ENCODE peak calls at places on chromosomes 5 and 9, in seven cellular contexts. One of them, this sample, is unnamed.

GRCh38 chr9:76905984-76906861 is at the start of gene PRUNE2:
- DNase-seq in pancreas: peak
- DNase-seq in stimulated activated CD8-positive, alpha-beta memory T cell treated with anti-CD3 and anti-CD28 coated beads, Interleukin-15, amount 100 ng/mL, for 1 hour: no peak
- DNase-seq in Daoy: peak
- DNase-seq in ELR: peak
- DNase-seq in ovary: peak
- DNase-seq in BJ: no peak
- DNase-seq in this sample: peak

GRCh38 chr5:176844706-176845391 is 34.5 kb downstream of the UNC5A start:
- DNase-seq in pancreas: no peak
- DNase-seq in ovary: no peak
- DNase-seq in stimulated activated CD8-positive, alpha-beta memory T cell treated with anti-CD3 and anti-CD28 coated beads, Interleukin-15, amount 100 ng/mL, for 1 hour: no peak
- DNase-seq in BJ: no peak
- DNase-seq in Daoy: peak
- DNase-seq in ELR: peak
- DNase-seq in this sample: no peak

GRCh38 chr5:150412319-150413175 is at the start of gene CD74:
- DNase-seq in BJ: no peak
- DNase-seq in ovary: peak
- DNase-seq in ELR: peak
- DNase-seq in Daoy: peak
- DNase-seq in pancreas: peak
- DNase-seq in stimulated activated CD8-positive, alpha-beta memory T cell treated with anti-CD3 and anti-CD28 coated beads, Interleukin-15, amount 100 ng/mL, for 1 hour: peak
- DNase-seq in this sample: peak

GRCh38 chr9:136254381-136255165 is 9.0 kb upstream of the QSOX2 start:
- DNase-seq in pancreas: no peak
- DNase-seq in Daoy: peak
- DNase-seq in ovary: peak
- DNase-seq in ELR: peak
- DNase-seq in stimulated activated CD8-positive, alpha-beta memory T cell treated with anti-CD3 and anti-CD28 coated beads, Interleukin-15, amount 100 ng/mL, for 1 hour: no peak
- DNase-seq in BJ: no peak
- DNase-seq in this sample: no peak

GRCh38 chr5:36728697-36729543 is 122.5 kb downstream of the SLC1A3 start:
- DNase-seq in Daoy: peak
- DNase-seq in ELR: peak
- DNase-seq in pancreas: no peak
- DNase-seq in stimulated activated CD8-positive, alpha-beta memory T cell treated with anti-CD3 and anti-CD28 coated beads, Interleukin-15, amount 100 ng/mL, for 1 hour: no peak
- DNase-seq in ovary: no peak
- DNase-seq in BJ: no peak
- DNase-seq in this sample: no peak

GRCh38 chr5:6660704-6661103 is 27.5 kb downstream of the SRD5A1 start:
- DNase-seq in pancreas: no peak
- DNase-seq in BJ: no peak
- DNase-seq in ELR: no peak
- DNase-seq in Daoy: no peak
- DNase-seq in stimulated activated CD8-positive, alpha-beta memory T cell treated with anti-CD3 and anti-CD28 coated beads, Interleukin-15, amount 100 ng/mL, for 1 hour: no peak
- DNase-seq in ovary: no peak
- DNase-seq in this sample: no peak

GRCh38 chr5:91272858-91273257 is 110.3 kb downstream of the ARRDC3 start:
- DNase-seq in ELR: no peak
- DNase-seq in Daoy: no peak
- DNase-seq in pancreas: no peak
- DNase-seq in BJ: no peak
- DNase-seq in ovary: no peak
- DNase-seq in stimulated activated CD8-positive, alpha-beta memory T cell treated with anti-CD3 and anti-CD28 coated beads, Interleukin-15, amount 100 ng/mL, for 1 hour: no peak
- DNase-seq in this sample: no peak

GRCh38 chr5:72608297-72608696 is 101.1 kb upstream of the ZNF366 start:
- DNase-seq in Daoy: peak
- DNase-seq in stimulated activated CD8-positive, alpha-beta memory T cell treated with anti-CD3 and anti-CD28 coated beads, Interleukin-15, amount 100 ng/mL, for 1 hour: no peak
- DNase-seq in ovary: peak
- DNase-seq in ELR: no peak
- DNase-seq in pancreas: no peak
- DNase-seq in BJ: no peak
- DNase-seq in this sample: no peak

GRCh38 chr5:150305577-150305976 is 2.9 kb upstream of the ARSI start:
- DNase-seq in BJ: no peak
- DNase-seq in ovary: no peak
- DNase-seq in ELR: no peak
- DNase-seq in Daoy: no peak
- DNase-seq in pancreas: no peak
- DNase-seq in stimulated activated CD8-positive, alpha-beta memory T cell treated with anti-CD3 and anti-CD28 coated beads, Interleukin-15, amount 100 ng/mL, for 1 hour: no peak
- DNase-seq in this sample: no peak

This sample was measured in right atrium auricular region.